ENCODE peak calls at places on chromosome 18, in six cellular contexts. One of them, this sample, is unnamed.

GRCh38 chr18:57088883-57089282 is 58.0 kb upstream of the BOD1L2 start:
- DNase-seq in GM18507: no peak
- DNase-seq in astrocyte of the spinal cord: no peak
- DNase-seq in GM23248: no peak
- DNase-seq in T-helper 9 cell: no peak
- DNase-seq in hepatocyte: no peak
- DNase-seq in this sample: no peak

GRCh38 chr18:9474103-9474982 is 970 bp upstream of the RALBP1 start:
- DNase-seq in GM18507: no peak
- DNase-seq in astrocyte of the spinal cord: no peak
- DNase-seq in GM23248: peak
- DNase-seq in T-helper 9 cell: no peak
- DNase-seq in hepatocyte: peak
- DNase-seq in this sample: no peak

GRCh38 chr18:21762181-21762772 is 21.7 kb downstream of the MIB1 start:
- DNase-seq in GM18507: no peak
- DNase-seq in astrocyte of the spinal cord: no peak
- DNase-seq in GM23248: no peak
- DNase-seq in T-helper 9 cell: no peak
- DNase-seq in hepatocyte: no peak
- DNase-seq in this sample: no peak

GRCh38 chr18:3651266-3651665 is 201.3 kb downstream of the TGIF1 start:
- DNase-seq in GM18507: no peak
- DNase-seq in astrocyte of the spinal cord: no peak
- DNase-seq in GM23248: no peak
- DNase-seq in T-helper 9 cell: no peak
- DNase-seq in hepatocyte: no peak
- DNase-seq in this sample: no peak

GRCh38 chr18:35239314-35239713 is 1.5 kb upstream of the ZNF397 start:
- DNase-seq in GM18507: no peak
- DNase-seq in astrocyte of the spinal cord: no peak
- DNase-seq in GM23248: peak
- DNase-seq in T-helper 9 cell: no peak
- DNase-seq in hepatocyte: no peak
- DNase-seq in this sample: no peak

GRCh38 chr18:26706796-26707406 is 158.5 kb upstream of the KCTD1 start:
- DNase-seq in GM18507: no peak
- DNase-seq in astrocyte of the spinal cord: no peak
- DNase-seq in GM23248: no peak
- DNase-seq in T-helper 9 cell: no peak
- DNase-seq in hepatocyte: no peak
- DNase-seq in this sample: no peak

GRCh38 chr18:79573921-79574491 is 105.6 kb upstream of the CTDP1 start:
- DNase-seq in GM18507: no peak
- DNase-seq in astrocyte of the spinal cord: no peak
- DNase-seq in GM23248: no peak
- DNase-seq in T-helper 9 cell: no peak
- DNase-seq in hepatocyte: no peak
- DNase-seq in this sample: no peak

GRCh38 chr18:76412010-76412817 is 82.8 kb downstream of the ZNF516 start:
- DNase-seq in GM18507: no peak
- DNase-seq in astrocyte of the spinal cord: no peak
- DNase-seq in GM23248: peak
- DNase-seq in T-helper 9 cell: no peak
- DNase-seq in hepatocyte: no peak
- DNase-seq in this sample: no peak

GRCh38 chr18:48792611-48793368 is 158.0 kb downstream of the SMAD7 start:
- DNase-seq in GM18507: no peak
- DNase-seq in astrocyte of the spinal cord: no peak
- DNase-seq in GM23248: no peak
- DNase-seq in T-helper 9 cell: no peak
- DNase-seq in hepatocyte: no peak
- DNase-seq in this sample: no peak

GRCh38 chr18:21163647-21164625 is 52.3 kb upstream of the ROCK1 start:
- DNase-seq in GM18507: no peak
- DNase-seq in astrocyte of the spinal cord: peak
- DNase-seq in GM23248: peak
- DNase-seq in T-helper 9 cell: no peak
- DNase-seq in hepatocyte: no peak
- DNase-seq in this sample: peak

GRCh38 chr18:8279931-8280330 is 329.3 kb upstream of the RAB12 start:
- DNase-seq in GM18507: no peak
- DNase-seq in astrocyte of the spinal cord: no peak
- DNase-seq in GM23248: no peak
- DNase-seq in T-helper 9 cell: no peak
- DNase-seq in hepatocyte: no peak
- DNase-seq in this sample: no peak

GRCh38 chr18:67551146-67551545 is 34.6 kb upstream of the DSEL start:
- DNase-seq in GM18507: no peak
- DNase-seq in astrocyte of the spinal cord: no peak
- DNase-seq in GM23248: no peak
- DNase-seq in T-helper 9 cell: no peak
- DNase-seq in hepatocyte: no peak
- DNase-seq in this sample: no peak

GRCh38 chr18:79902075-79902474 is 49.4 kb downstream of the SLC66A2 start:
- DNase-seq in GM18507: no peak
- DNase-seq in astrocyte of the spinal cord: no peak
- DNase-seq in GM23248: no peak
- DNase-seq in T-helper 9 cell: no peak
- DNase-seq in hepatocyte: no peak
- DNase-seq in this sample: no peak

GRCh38 chr18:8632386-8632785 is 23.1 kb downstream of the RAB12 start:
- DNase-seq in GM18507: no peak
- DNase-seq in astrocyte of the spinal cord: no peak
- DNase-seq in GM23248: no peak
- DNase-seq in T-helper 9 cell: no peak
- DNase-seq in hepatocyte: no peak
- DNase-seq in this sample: no peak

GRCh38 chr18:73908323-73908722 is 239.3 kb downstream of the FBXO15 start:
- DNase-seq in GM18507: no peak
- DNase-seq in astrocyte of the spinal cord: peak
- DNase-seq in GM23248: peak
- DNase-seq in T-helper 9 cell: no peak
- DNase-seq in hepatocyte: peak
- DNase-seq in this sample: no peak

GRCh38 chr18:38563396-38563980 is 997.9 kb upstream of the CELF4 start:
- DNase-seq in GM18507: no peak
- DNase-seq in astrocyte of the spinal cord: no peak
- DNase-seq in GM23248: no peak
- DNase-seq in T-helper 9 cell: no peak
- DNase-seq in hepatocyte: no peak
- DNase-seq in this sample: no peak

GRCh38 chr18:38900445-38900844 is 1334.8 kb upstream of the CELF4 start:
- DNase-seq in GM18507: no peak
- DNase-seq in astrocyte of the spinal cord: no peak
- DNase-seq in GM23248: no peak
- DNase-seq in T-helper 9 cell: no peak
- DNase-seq in hepatocyte: no peak
- DNase-seq in this sample: no peak

GRCh38 chr18:49817947-49818346 is 4.6 kb upstream of the ACAA2 start:
- DNase-seq in GM18507: no peak
- DNase-seq in astrocyte of the spinal cord: no peak
- DNase-seq in GM23248: no peak
- DNase-seq in T-helper 9 cell: no peak
- DNase-seq in hepatocyte: no peak
- DNase-seq in this sample: no peak

GRCh38 chr18:13257361-13257980 is 38.9 kb downstream of the LDLRAD4 start:
- DNase-seq in GM18507: no peak
- DNase-seq in astrocyte of the spinal cord: no peak
- DNase-seq in GM23248: no peak
- DNase-seq in T-helper 9 cell: no peak
- DNase-seq in hepatocyte: no peak
- DNase-seq in this sample: no peak

GRCh38 chr18:46639386-46639785 is 17.6 kb downstream of the LOXHD1 start:
- DNase-seq in GM18507: no peak
- DNase-seq in astrocyte of the spinal cord: no peak
- DNase-seq in GM23248: no peak
- DNase-seq in T-helper 9 cell: no peak
- DNase-seq in hepatocyte: no peak
- DNase-seq in this sample: no peak

GRCh38 chr18:24027156-24027555 is 12.6 kb downstream of the TTC39C start:
- DNase-seq in GM18507: no peak
- DNase-seq in astrocyte of the spinal cord: peak
- DNase-seq in GM23248: peak
- DNase-seq in T-helper 9 cell: no peak
- DNase-seq in hepatocyte: no peak
- DNase-seq in this sample: no peak

GRCh38 chr18:43961713-43962112 is 684.4 kb upstream of the SYT4 start:
- DNase-seq in GM18507: no peak
- DNase-seq in astrocyte of the spinal cord: no peak
- DNase-seq in GM23248: no peak
- DNase-seq in T-helper 9 cell: no peak
- DNase-seq in hepatocyte: peak
- DNase-seq in this sample: no peak

GRCh38 chr18:76824136-76824676 is 1.8 kb downstream of the ZNF236 start:
- DNase-seq in GM18507: no peak
- DNase-seq in astrocyte of the spinal cord: no peak
- DNase-seq in GM23248: no peak
- DNase-seq in T-helper 9 cell: no peak
- DNase-seq in hepatocyte: no peak
- DNase-seq in this sample: no peak

GRCh38 chr18:56574827-56575226 is 63.6 kb downstream of the TXNL1 start:
- DNase-seq in GM18507: no peak
- DNase-seq in astrocyte of the spinal cord: no peak
- DNase-seq in GM23248: no peak
- DNase-seq in T-helper 9 cell: no peak
- DNase-seq in hepatocyte: peak
- DNase-seq in this sample: no peak

GRCh38 chr18:21741511-21742322 is 1.1 kb downstream of the MIB1 start:
- DNase-seq in GM18507: no peak
- DNase-seq in astrocyte of the spinal cord: peak
- DNase-seq in GM23248: peak
- DNase-seq in T-helper 9 cell: peak
- DNase-seq in hepatocyte: peak
- DNase-seq in this sample: no peak

GRCh38 chr18:26405190-26405781 is 143.1 kb downstream of the KCTD1 start:
- DNase-seq in GM18507: peak
- DNase-seq in astrocyte of the spinal cord: peak
- DNase-seq in GM23248: peak
- DNase-seq in T-helper 9 cell: no peak
- DNase-seq in hepatocyte: peak
- DNase-seq in this sample: no peak

GRCh38 chr18:26440644-26441043 is 107.7 kb downstream of the KCTD1 start:
- DNase-seq in GM18507: no peak
- DNase-seq in astrocyte of the spinal cord: no peak
- DNase-seq in GM23248: no peak
- DNase-seq in T-helper 9 cell: no peak
- DNase-seq in hepatocyte: no peak
- DNase-seq in this sample: no peak

GRCh38 chr18:59696311-59697235 is 650 bp downstream of the CCBE1 start:
- DNase-seq in GM18507: no peak
- DNase-seq in astrocyte of the spinal cord: peak
- DNase-seq in GM23248: peak
- DNase-seq in T-helper 9 cell: no peak
- DNase-seq in hepatocyte: peak
- DNase-seq in this sample: no peak

GRCh38 chr18:61606068-61606660 is 272.9 kb downstream of the CDH20 start:
- DNase-seq in GM18507: no peak
- DNase-seq in astrocyte of the spinal cord: peak
- DNase-seq in GM23248: peak
- DNase-seq in T-helper 9 cell: no peak
- DNase-seq in hepatocyte: peak
- DNase-seq in this sample: no peak

GRCh38 chr18:73975266-73975665 is 172.4 kb downstream of the FBXO15 start:
- DNase-seq in GM18507: no peak
- DNase-seq in astrocyte of the spinal cord: peak
- DNase-seq in GM23248: no peak
- DNase-seq in T-helper 9 cell: no peak
- DNase-seq in hepatocyte: no peak
- DNase-seq in this sample: no peak

GRCh38 chr18:1539276-1539675 is 634.6 kb downstream of the ADCYAP1 start:
- DNase-seq in GM18507: no peak
- DNase-seq in astrocyte of the spinal cord: no peak
- DNase-seq in GM23248: no peak
- DNase-seq in T-helper 9 cell: no peak
- DNase-seq in hepatocyte: no peak
- DNase-seq in this sample: no peak

This sample was measured in T1000.